ENCODE peak calls at places on chromosomes 12 and 14, in four cellular contexts. R is suprapubic skin, J is HepG2, Q is HCT116. U is an unnamed sample.

GRCh38 chr12:28027947-28028724 is 55.6 kb upstream of the PTHLH start:
- DNase-seq in R (no peak), J (no peak), Q (no peak), U (no peak)

GRCh38 chr14:70742316-70742715 is 67.0 kb downstream of the MAP3K9 start:
- DNase-seq in R (no peak), J (no peak), Q (no peak), U (no peak)

GRCh38 chr12:54442071-54442470 is 23.0 kb upstream of the ITGA5 start:
- DNase-seq in R (no peak), J (no peak), Q (no peak), U (no peak)

GRCh38 chr14:101039031-101039754 is 135.7 kb upstream of the RTL1 start:
- DNase-seq in R (peak), J (no peak), Q (no peak), U (no peak)

GRCh38 chr12:102917026-102917787 is at the start of gene PAH:
- DNase-seq in R (no peak), J (peak), Q (no peak), U (peak)

GRCh38 chr14:22606380-22606779 is 8.3 kb downstream of the ABHD4 start:
- DNase-seq in R (no peak), J (peak), Q (no peak), U (no peak)

GRCh38 chr14:55794655-55795583 is 214.9 kb downstream of the KTN1 start:
- DNase-seq in R (no peak), J (no peak), Q (no peak), U (no peak)

GRCh38 chr12:105273601-105274000 is 37.6 kb upstream of the APPL2 start:
- DNase-seq in R (no peak), J (no peak), Q (no peak), U (no peak)

GRCh38 chr12:95700316-95700785 is 90.2 kb downstream of the NTN4 start:
- DNase-seq in R (no peak), J (no peak), Q (no peak), U (no peak)

GRCh38 chr14:56374421-56374820 is 205.2 kb upstream of the TMEM260 start:
- DNase-seq in R (no peak), J (no peak), Q (no peak), U (no peak)

GRCh38 chr12:2152134-2152533 is 99.3 kb downstream of the CACNA1C start:
- DNase-seq in R (no peak), J (no peak), Q (no peak), U (no peak)

GRCh38 chr14:32627545-32628298 is 298.6 kb downstream of the AKAP6 start:
- DNase-seq in R (no peak), J (no peak), Q (no peak), U (no peak)

GRCh38 chr14:96502621-96503251 is 554 bp downstream of the PAPOLA start:
- DNase-seq in R (peak), J (peak), Q (no peak), U (peak)

GRCh38 chr14:97179573-97179972 is 382.4 kb downstream of the VRK1 start:
- DNase-seq in R (no peak), J (no peak), Q (no peak), U (no peak)

GRCh38 chr12:129614221-129614885 is 289.5 kb downstream of the TMEM132D start:
- DNase-seq in R (no peak), J (no peak), Q (no peak), U (no peak)

GRCh38 chr12:62808166-62808879 is 126.6 kb downstream of the PPM1H start:
- DNase-seq in R (no peak), J (no peak), Q (no peak), U (no peak)

GRCh38 chr12:131217024-131217586 is 263.4 kb downstream of the ADGRD1 start:
- DNase-seq in R (peak), J (no peak), Q (no peak), U (no peak)

GRCh38 chr14:90693413-90693812 is 122.8 kb downstream of the TTC7B start:
- DNase-seq in R (no peak), J (no peak), Q (no peak), U (no peak)

GRCh38 chr12:77339610-77340009 is 274.2 kb upstream of the E2F7 start:
- DNase-seq in R (no peak), J (no peak), Q (no peak), U (no peak)

GRCh38 chr12:114975974-114976310 is 292.0 kb upstream of the TBX3 start:
- DNase-seq in R (no peak), J (no peak), Q (no peak), U (no peak)

GRCh38 chr14:81516941-81517797 is 16.5 kb downstream of the SEL1L start:
- DNase-seq in R (no peak), J (peak), Q (no peak), U (peak)

GRCh38 chr12:97308576-97309198 is 153.9 kb upstream of the RMST start:
- DNase-seq in R (no peak), J (peak), Q (peak), U (no peak)

GRCh38 chr12:75779891-75780501 is 251.6 kb downstream of the PHLDA1 start:
- DNase-seq in R (no peak), J (no peak), Q (no peak), U (no peak)

GRCh38 chr14:86035882-86036281 is 505.9 kb downstream of the FLRT2 start:
- DNase-seq in R (no peak), J (peak), Q (no peak), U (no peak)

GRCh38 chr12:79420146-79420618 is 270.6 kb downstream of the PAWR start:
- DNase-seq in R (no peak), J (peak), Q (peak), U (no peak)

GRCh38 chr12:46386360-46386867 is 13.8 kb upstream of the SLC38A2 start:
- DNase-seq in R (no peak), J (peak), Q (no peak), U (no peak)

GRCh38 chr12:64273527-64274403 is 51.7 kb upstream of the KICS2 start:
- DNase-seq in R (no peak), J (peak), Q (peak), U (peak)

GRCh38 chr14:59492419-59492818 is 8.1 kb downstream of the JKAMP start:
- DNase-seq in R (no peak), J (no peak), Q (no peak), U (no peak)

GRCh38 chr12:113049976-113050742 is 6.4 kb upstream of the DTX1 start:
- DNase-seq in R (no peak), J (peak), Q (peak), U (peak)

GRCh38 chr12:32450768-32451167 is 51.4 kb downstream of the FGD4 start:
- DNase-seq in R (no peak), J (no peak), Q (no peak), U (peak)

GRCh38 chr12:108267449-108267848 is 71.7 kb downstream of the CMKLR1 start:
- DNase-seq in R (no peak), J (no peak), Q (no peak), U (no peak)

GRCh38 chr12:15931590-15932053 is 20.5 kb downstream of the DERA start:
- DNase-seq in R (no peak), J (peak), Q (no peak), U (no peak)

GRCh38 chr14:99566009-99566389 is 38.0 kb downstream of the CCDC85C start:
- DNase-seq in R (no peak), J (no peak), Q (no peak), U (no peak)

GRCh38 chr12:125217308-125217707 is 152.1 kb downstream of the AACS start:
- DNase-seq in R (no peak), J (no peak), Q (no peak), U (no peak)

DNA sequence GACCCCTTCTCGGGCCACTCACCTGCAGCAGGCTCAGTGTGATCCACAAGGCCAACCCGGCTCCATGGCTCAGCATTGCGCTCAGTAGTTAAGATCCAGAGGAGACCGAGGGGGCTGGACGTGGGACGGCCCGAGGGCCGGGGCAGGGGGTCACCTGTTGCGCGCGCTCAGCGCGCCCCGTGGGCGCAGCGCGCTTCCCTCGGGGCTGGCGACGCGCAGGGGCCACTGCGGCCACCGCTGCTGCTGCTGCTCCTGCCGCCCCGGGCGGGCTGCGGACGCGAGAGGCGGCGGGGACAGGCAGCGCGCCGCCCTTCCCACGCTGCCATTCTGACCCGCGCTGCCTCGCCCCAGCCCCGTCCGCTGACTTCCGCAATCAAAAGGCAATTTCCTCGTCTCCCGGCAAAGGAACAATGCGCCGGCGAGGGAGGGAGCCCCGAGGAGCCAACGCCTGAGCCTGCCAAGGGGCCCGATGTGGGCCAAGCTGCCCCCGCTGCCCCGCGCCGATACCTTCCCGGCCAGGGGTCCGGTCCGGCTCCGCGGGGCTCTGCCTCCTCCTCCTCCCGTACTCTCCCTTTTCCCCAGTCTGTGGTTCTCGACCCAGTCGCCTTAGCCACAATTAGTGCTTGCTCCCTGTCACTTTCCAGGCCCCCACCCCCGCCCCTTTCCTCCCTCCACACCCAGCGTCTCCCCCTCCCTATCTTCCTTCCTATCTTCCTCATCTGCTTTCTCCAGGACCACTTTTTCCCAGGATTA is 27.3 kb downstream of the PTPRB start:
- DNase-seq in R (peak), J (no peak), Q (no peak), U (peak)
- TF ChIP-seq POLR2A in R (no peak), J (no peak), Q (no peak), U (peak)

DNA sequence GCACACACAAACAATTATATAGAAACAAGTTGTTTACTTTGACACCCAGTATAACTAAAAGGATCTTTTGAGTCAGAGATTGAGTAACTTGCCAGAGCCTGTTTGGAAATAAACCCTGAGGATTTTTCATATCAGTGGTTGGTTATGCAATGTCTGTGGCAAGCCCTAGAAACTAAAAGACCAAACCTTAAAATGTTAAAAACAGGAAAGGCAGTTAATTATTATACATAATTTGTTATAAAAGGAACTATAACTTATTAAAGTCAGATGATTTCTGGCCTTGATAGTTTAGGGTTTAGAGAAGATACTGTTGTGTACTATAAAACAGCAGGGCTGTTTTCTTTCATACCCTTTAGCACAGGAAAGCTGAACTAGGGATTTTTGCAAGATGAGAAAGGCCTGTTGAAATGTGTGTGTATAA is 44.1 kb downstream of the PSEN1 start:
- DNase-seq in R (no peak), J (peak), Q (no peak), U (no peak)
- TF ChIP-seq POLR2AphosphoS5 in R (no peak), J (no peak), Q (no peak), U (no peak)

GRCh38 chr14:65104791-65105190 is 2.5 kb upstream of the MAX start:
- DNase-seq in R (no peak), J (no peak), Q (no peak), U (peak)

GRCh38 chr14:65100905-65101541 is 1.3 kb downstream of the MAX start:
- DNase-seq in R (no peak), J (no peak), Q (no peak), U (no peak)

GRCh38 chr14:65101631-65102440 is 481 bp downstream of the MAX start:
- DNase-seq in R (no peak), J (no peak), Q (no peak), U (peak)

GRCh38 chr14:65103150-65103760 is 938 bp upstream of the MAX start:
- DNase-seq in R (no peak), J (peak), Q (no peak), U (no peak)

DNA sequence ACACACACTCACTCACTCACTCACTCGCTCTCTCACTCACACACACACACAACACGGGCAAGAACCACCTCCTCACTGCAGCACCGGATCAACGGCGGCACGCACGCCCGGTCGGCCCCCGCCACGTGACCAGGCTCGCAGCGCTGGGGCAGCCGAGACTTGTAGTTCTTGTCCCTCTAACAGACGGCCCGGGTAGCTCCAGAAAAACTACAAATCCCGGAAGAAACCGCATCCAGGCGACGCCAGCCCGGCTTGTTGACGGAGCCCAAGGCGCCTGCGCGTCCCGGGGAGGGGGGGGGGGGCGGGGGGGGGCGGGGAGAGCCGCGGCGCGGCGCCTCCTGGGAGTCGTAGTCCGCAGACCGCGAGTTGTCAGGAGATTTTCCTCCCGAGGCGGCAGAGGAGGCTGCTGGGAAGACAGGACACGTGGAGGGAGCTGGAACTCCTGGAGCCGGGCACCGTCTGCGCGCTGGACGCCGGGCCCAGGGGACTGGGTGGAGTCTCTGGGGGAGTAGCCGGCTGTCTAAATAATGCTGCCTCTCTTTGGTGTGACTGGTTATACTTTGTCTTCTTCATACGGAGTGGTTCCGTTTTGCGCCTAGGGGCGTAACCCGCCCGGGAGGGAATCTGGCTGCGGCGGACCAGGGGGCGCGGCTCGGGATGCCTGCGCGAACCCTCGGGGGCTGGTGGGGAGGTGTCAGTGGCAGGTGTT is at the start of gene MAX:
- DNase-seq in R (peak), J (peak), Q (peak), U (peak)
- TF ChIP-seq POLR2A in R (no peak), J (peak), Q (peak), U (peak)

GRCh38 chr12:29768372-29768771 is 15.4 kb downstream of the TMTC1 start:
- DNase-seq in R (no peak), J (no peak), Q (no peak), U (no peak)

GRCh38 chr12:29756741-29757390 is 26.9 kb downstream of the TMTC1 start:
- DNase-seq in R (no peak), J (no peak), Q (no peak), U (no peak)

GRCh38 chr12:29763301-29763683 is 20.4 kb downstream of the TMTC1 start:
- DNase-seq in R (no peak), J (no peak), Q (no peak), U (no peak)

GRCh38 chr12:29759950-29760349 is 23.8 kb downstream of the TMTC1 start:
- DNase-seq in R (no peak), J (no peak), Q (no peak), U (no peak)

DNA sequence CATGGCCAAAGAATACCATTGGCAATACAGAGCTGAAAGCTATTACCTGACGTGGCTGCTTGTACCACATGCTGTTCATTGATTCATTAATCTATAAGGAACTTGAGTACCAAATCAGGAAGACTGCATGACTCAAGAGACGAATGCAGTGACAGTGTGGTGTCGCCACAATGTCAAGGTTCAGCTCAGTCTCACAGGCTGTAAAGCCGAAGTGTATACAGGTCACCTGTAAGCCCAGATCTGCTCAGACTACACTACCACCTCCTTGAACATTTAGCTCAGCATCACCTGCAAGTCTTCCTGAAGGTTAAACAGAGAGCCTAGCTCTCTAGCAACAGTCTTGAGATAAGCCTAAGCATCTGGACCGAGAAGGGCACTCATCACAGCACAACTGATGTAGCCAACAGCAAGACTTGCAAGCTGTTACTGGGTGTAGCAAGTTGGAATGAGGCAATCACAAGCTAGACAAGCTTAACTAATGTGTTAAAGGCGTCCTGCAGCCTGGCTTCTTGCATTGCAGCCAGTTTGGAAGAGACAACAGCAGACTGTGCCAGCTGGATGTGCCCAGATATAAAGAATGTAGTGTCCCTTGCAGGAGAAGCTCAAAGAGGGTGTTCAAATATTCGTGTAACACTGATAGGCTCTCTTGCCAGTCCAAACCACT is 21.0 kb downstream of the TMTC1 start:
- DNase-seq in R (no peak), J (no peak), Q (no peak), U (no peak)
- TF ChIP-seq POLR2AphosphoS5 in R (no peak), J (no peak), Q (no peak), U (no peak)

GRCh38 chr14:68552075-68552474 is 240.8 kb downstream of the ZFP36L1 start:
- DNase-seq in R (no peak), J (no peak), Q (no peak), U (no peak)
- TF ChIP-seq POLR2A in R (no peak), J (no peak), Q (no peak), U (no peak)

GRCh38 chr12:52903285-52903854 is 1.5 kb downstream of the KRT8 start:
- DNase-seq in R (no peak), J (peak), Q (no peak), U (peak)
- TF ChIP-seq POLR2AphosphoS5 in R (no peak), J (no peak), Q (no peak), U (peak)

U was measured in transverse colon.